ENCODE peak calls at places on chromosomes 2 and 18, in eight cellular contexts. S is endothelial cell; K is A549; Y is astrocyte; X is left ventricle myocardium inferior; P is Calu3; A is CD4-positive, alpha-beta T cell; U is AG09319. V is an unnamed sample.

GRCh38 chr2:36433311-36434217 is 78.0 kb downstream of the CRIM1 start:
- DNase-seq in S (no peak), K (no peak), Y (peak), X (peak), P (no peak), A (no peak), U (no peak), V (peak)

GRCh38 chr2:104504331-104505073 is 349.4 kb upstream of the POU3F3 start:
- DNase-seq in S (no peak), K (no peak), Y (no peak), X (no peak), P (no peak), A (no peak), U (no peak), V (no peak)

GRCh38 chr2:241844831-241845578 is 13.7 kb downstream of the PDCD1 start:
- DNase-seq in S (no peak), K (no peak), Y (no peak), X (no peak), P (no peak), A (no peak), U (no peak), V (no peak)

GRCh38 chr18:55136864-55137263 is 177.6 kb upstream of the CCDC68 start:
- DNase-seq in S (no peak), K (no peak), Y (peak), X (no peak), P (no peak), A (no peak), U (no peak), V (peak)

GRCh38 chr2:11753452-11753885 is 7.0 kb downstream of the LPIN1 start:
- DNase-seq in S (no peak), K (no peak), Y (peak), X (no peak), P (peak), A (no peak), U (no peak), V (no peak)

GRCh38 chr2:64656379-64656778 is 2.7 kb upstream of the SERTAD2 start:
- DNase-seq in S (no peak), K (no peak), Y (no peak), X (no peak), P (no peak), A (no peak), U (no peak), V (no peak)

GRCh38 chr2:69577467-69578200 is 65.9 kb downstream of the AAK1 start:
- DNase-seq in S (no peak), K (no peak), Y (no peak), X (no peak), P (no peak), A (no peak), U (no peak), V (no peak)

GRCh38 chr2:203670939-203671338 is 35.5 kb upstream of the CD28 start:
- DNase-seq in S (no peak), K (no peak), Y (no peak), X (no peak), P (no peak), A (no peak), U (no peak), V (no peak)

GRCh38 chr2:68190991-68191731 is 33.5 kb downstream of the PNO1 start:
- DNase-seq in S (no peak), K (peak), Y (peak), X (no peak), P (no peak), A (no peak), U (peak), V (peak)

GRCh38 chr2:80560298-80560697 is 255.7 kb upstream of the LRRTM1 start:
- DNase-seq in S (no peak), K (no peak), Y (no peak), X (no peak), P (no peak), A (no peak), U (no peak), V (no peak)

GRCh38 chr2:239042551-239043320 is 194.9 kb downstream of the TWIST2 start:
- DNase-seq in S (no peak), K (no peak), Y (no peak), X (no peak), P (no peak), A (no peak), U (no peak), V (no peak)

GRCh38 chr2:30684026-30684425 is 123.2 kb downstream of the CAPN13 start:
- DNase-seq in S (no peak), K (no peak), Y (no peak), X (no peak), P (no peak), A (no peak), U (no peak), V (no peak)

GRCh38 chr2:111057721-111058120 is 63.0 kb upstream of the BCL2L11 start:
- DNase-seq in S (no peak), K (no peak), Y (no peak), X (no peak), P (no peak), A (no peak), U (no peak), V (no peak)

GRCh38 chr2:186426153-186427016 is 59.7 kb upstream of the ZC3H15 start:
- DNase-seq in S (no peak), K (no peak), Y (peak), X (no peak), P (no peak), A (no peak), U (no peak), V (no peak)

GRCh38 chr2:28717339-28717758 is 34.3 kb upstream of the PPP1CB start:
- DNase-seq in S (no peak), K (no peak), Y (peak), X (peak), P (peak), A (no peak), U (no peak), V (peak)

GRCh38 chr2:69073928-69074575 is 61.1 kb downstream of the ANTXR1 start:
- DNase-seq in S (no peak), K (no peak), Y (peak), X (no peak), P (no peak), A (no peak), U (no peak), V (peak)

GRCh38 chr18:59697236-59697932 is at the start of gene CCBE1:
- DNase-seq in S (peak), K (peak), Y (peak), X (peak), P (peak), A (no peak), U (no peak), V (peak)

DNA sequence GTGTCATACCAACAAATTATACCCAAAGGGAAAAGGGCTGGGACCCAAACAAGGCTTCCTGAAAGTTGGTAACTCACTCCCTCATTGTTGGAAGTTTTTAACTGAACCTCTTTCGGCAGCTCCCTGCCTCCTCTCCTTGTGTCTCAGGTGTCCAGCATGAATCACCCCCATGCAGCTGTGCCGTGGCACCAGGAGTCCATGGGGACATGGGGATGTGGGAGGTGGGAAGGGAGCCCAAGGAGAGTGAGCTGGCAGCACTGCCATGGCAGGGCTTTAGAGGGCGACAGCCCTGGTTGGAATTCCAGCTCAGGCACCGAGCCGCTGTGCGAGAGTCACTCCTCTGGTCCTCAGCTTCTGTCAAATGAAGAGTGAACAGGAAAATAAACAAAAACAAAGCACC is 12.5 kb upstream of the GYPC start:
- DNase-seq in S (no peak), K (no peak), Y (no peak), X (no peak), P (no peak), A (no peak), U (no peak), V (no peak)
- TF ChIP-seq CTCF in S (no peak), K (no peak), Y (no peak), X (peak), P (no peak), A (no peak), U (no peak), V (no peak)

DNA sequence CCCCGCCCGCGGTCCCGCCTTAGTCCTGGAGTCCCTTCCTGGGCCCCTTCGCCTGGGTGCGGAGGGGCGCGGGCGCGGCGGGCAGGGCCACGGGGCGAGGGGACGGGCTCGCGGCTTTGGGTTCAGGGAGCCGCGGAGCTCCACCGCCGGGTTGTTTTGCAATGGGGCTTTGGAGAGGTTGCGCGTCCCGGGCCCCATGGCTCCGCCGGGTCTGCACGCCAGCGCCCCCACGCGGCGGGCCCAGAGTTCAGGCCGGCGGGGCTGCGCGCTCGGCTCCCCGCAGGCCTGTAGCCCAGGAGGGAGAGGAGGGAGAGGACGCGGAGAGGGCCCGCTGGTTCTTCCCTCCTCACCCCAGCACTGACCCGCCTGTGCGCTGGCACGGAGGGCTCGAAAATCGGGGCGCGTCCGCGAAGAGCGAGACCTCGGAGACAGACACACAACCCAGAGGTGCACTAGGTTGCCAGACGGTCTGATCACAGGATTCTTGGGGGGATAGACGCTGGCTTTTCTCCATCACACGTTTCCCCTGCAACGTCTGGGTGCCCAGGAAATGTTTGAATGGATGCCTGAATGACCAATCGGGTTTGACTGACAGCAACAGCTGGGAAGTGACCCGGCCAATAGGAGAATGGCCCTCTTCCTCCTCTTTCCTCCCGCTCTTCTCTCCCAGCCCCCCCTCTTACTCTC is 4.9 kb upstream of the SIX2 start:
- DNase-seq in S (peak), K (peak), Y (no peak), X (peak), P (no peak), A (no peak), U (peak), V (no peak)
- TF ChIP-seq CTCF in S (peak), K (peak), Y (peak), X (peak), P (no peak), A (no peak), U (peak), V (peak)

GRCh38 chr18:24413148-24413547 is 13.3 kb upstream of the IMPACT start:
- DNase-seq in S (peak), K (no peak), Y (no peak), X (no peak), P (no peak), A (no peak), U (no peak), V (no peak)
- TF ChIP-seq CTCF in S (no peak), K (no peak), Y (peak), X (peak), P (no peak), A (no peak), U (peak), V (peak)

DNA sequence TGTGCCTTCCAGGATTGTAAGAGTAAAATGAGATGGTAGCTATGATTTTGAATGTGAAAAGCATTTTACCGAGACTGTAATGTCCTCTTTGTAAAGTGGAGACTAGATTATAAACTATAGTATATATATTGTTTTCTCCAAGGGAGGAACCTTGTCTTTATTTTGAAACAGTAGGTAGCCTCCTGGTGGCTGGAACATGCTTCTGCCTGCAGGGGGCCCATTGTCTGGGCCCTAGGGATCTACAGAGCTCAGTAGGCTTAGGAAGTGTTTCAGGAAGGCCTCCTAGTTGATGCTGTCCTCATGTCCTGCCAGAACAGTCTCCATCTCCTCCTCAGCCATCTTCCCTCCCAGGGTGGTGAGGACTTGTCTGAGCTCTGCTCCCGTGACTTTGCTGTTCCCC is 3.0 kb downstream of the PIKFYVE start:
- DNase-seq in S (no peak), K (peak), Y (no peak), X (no peak), P (no peak), A (no peak), U (no peak), V (no peak)
- TF ChIP-seq CTCF in S (no peak), K (no peak), Y (no peak), X (no peak), P (no peak), A (no peak), U (no peak), V (peak)

GRCh38 chr2:143815082-143815481 is 685.9 kb downstream of the ARHGAP15 start:
- DNase-seq in S (no peak), K (no peak), Y (no peak), X (no peak), P (no peak), A (no peak), U (no peak), V (no peak)

GRCh38 chr2:143819190-143819735 is 690.0 kb downstream of the ARHGAP15 start:
- DNase-seq in S (no peak), K (no peak), Y (no peak), X (no peak), P (no peak), A (no peak), U (no peak), V (no peak)

GRCh38 chr2:143816927-143817326 is 687.7 kb downstream of the ARHGAP15 start:
- DNase-seq in S (no peak), K (no peak), Y (no peak), X (no peak), P (no peak), A (no peak), U (no peak), V (no peak)
- TF ChIP-seq CTCF in S (no peak), K (no peak), Y (no peak), X (no peak), P (no peak), A (no peak), U (no peak), V (no peak)

GRCh38 chr2:7694066-7695000 is 777.1 kb downstream of the RNF144A start:
- DNase-seq in S (no peak), K (no peak), Y (no peak), X (no peak), P (no peak), A (no peak), U (no peak), V (no peak)

GRCh38 chr2:7692657-7693161 is 775.5 kb downstream of the RNF144A start:
- DNase-seq in S (no peak), K (no peak), Y (peak), X (peak), P (no peak), A (no peak), U (peak), V (peak)

GRCh38 chr2:7701807-7702206 is 784.6 kb downstream of the RNF144A start:
- DNase-seq in S (no peak), K (no peak), Y (no peak), X (no peak), P (no peak), A (no peak), U (no peak), V (no peak)

GRCh38 chr2:7693246-7694065 is 776.2 kb downstream of the RNF144A start:
- DNase-seq in S (no peak), K (no peak), Y (no peak), X (no peak), P (no peak), A (no peak), U (no peak), V (no peak)

DNA sequence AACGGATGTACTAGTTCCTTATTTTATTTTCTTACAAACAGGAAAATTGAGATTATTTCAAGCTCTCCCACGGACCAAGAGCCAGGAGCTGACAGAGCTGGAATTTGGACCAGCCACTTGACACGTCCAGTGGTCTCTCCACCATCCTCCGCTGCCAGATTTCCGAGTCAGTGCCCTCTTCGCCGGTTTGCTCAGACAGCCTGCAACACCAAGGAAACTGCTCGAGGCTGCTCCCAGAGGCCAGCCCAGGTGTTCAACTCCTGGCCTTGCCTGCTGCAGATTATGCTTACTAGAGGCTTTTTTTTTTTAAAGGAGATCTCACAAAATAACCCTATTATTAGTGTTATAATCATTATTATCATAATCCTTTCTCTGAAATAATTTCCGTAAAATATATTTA is 779.8 kb downstream of the RNF144A start:
- DNase-seq in S (no peak), K (no peak), Y (no peak), X (no peak), P (no peak), A (no peak), U (no peak), V (no peak)
- TF ChIP-seq CTCF in S (no peak), K (no peak), Y (no peak), X (no peak), P (no peak), A (no peak), U (no peak), V (no peak)

GRCh38 chr2:75716406-75716805 is 5.7 kb upstream of the GCFC2 start:
- DNase-seq in S (no peak), K (no peak), Y (no peak), X (no peak), P (no peak), A (no peak), U (no peak), V (no peak)
- TF ChIP-seq CTCF in S (no peak), K (peak), Y (no peak), X (no peak), P (no peak), A (no peak), U (peak), V (peak)